ENCODE peak calls at places on chromosomes 4 and X, in seven cellular contexts. K, T, U, J, M, P and O are unnamed samples.

GRCh38 chrX:13360146-13360545 is 40.3 kb upstream of the ATXN3L start:
- DNase-seq in K (no peak), T (no peak), U (no peak), J (no peak), M (no peak), P (no peak), O (no peak)

GRCh38 chrX:133992877-133993276 is 7.5 kb upstream of the GPC3 start:
- DNase-seq in K (no peak), T (no peak), U (no peak), J (no peak), M (no peak), P (no peak), O (no peak)

GRCh38 chr4:98879515-98879914 is 49.4 kb downstream of the EIF4E start:
- DNase-seq in K (no peak), T (no peak), U (no peak), J (no peak), M (no peak), P (no peak), O (no peak)

GRCh38 chrX:103562801-103563200 is 22.5 kb upstream of the TCEAL4 start:
- DNase-seq in K (no peak), T (no peak), U (no peak), J (no peak), M (no peak), P (peak), O (no peak)

GRCh38 chrX:134294548-134294947 is 57.6 kb downstream of the CCDC160 start:
- DNase-seq in K (peak), T (no peak), U (no peak), J (peak), M (no peak), P (peak), O (no peak)

GRCh38 chrX:149462849-149463248 is 42.3 kb downstream of the IDS start:
- DNase-seq in K (no peak), T (no peak), U (no peak), J (no peak), M (no peak), P (peak), O (no peak)

GRCh38 chrX:48761674-48762471 is at the start of gene GLOD5:
- DNase-seq in K (no peak), T (no peak), U (peak), J (peak), M (peak), P (no peak), O (no peak)

GRCh38 chr4:12787261-12787660 is 696.9 kb downstream of the RAB28 start:
- DNase-seq in K (no peak), T (no peak), U (no peak), J (no peak), M (no peak), P (no peak), O (no peak)

GRCh38 chr4:124710911-124711310 is 1.6 kb downstream of the ANKRD50 start:
- DNase-seq in K (no peak), T (no peak), U (no peak), J (no peak), M (no peak), P (peak), O (no peak)

GRCh38 chr4:183638436-183638835 is 20.5 kb downstream of the RWDD4 start:
- DNase-seq in K (peak), T (no peak), U (no peak), J (no peak), M (no peak), P (peak), O (no peak)

GRCh38 chr4:47238697-47239096 is 207.3 kb downstream of the GABRB1 start:
- DNase-seq in K (peak), T (no peak), U (no peak), J (no peak), M (no peak), P (no peak), O (no peak)

GRCh38 chr4:139599076-139599475 is 43.1 kb upstream of the SETD7 start:
- DNase-seq in K (no peak), T (no peak), U (no peak), J (no peak), M (no peak), P (peak), O (no peak)
- H3K27ac ChIP-seq in K (no peak), T (no peak), U (no peak), J (no peak), M (no peak), P (no peak), O (no peak)

DNA sequence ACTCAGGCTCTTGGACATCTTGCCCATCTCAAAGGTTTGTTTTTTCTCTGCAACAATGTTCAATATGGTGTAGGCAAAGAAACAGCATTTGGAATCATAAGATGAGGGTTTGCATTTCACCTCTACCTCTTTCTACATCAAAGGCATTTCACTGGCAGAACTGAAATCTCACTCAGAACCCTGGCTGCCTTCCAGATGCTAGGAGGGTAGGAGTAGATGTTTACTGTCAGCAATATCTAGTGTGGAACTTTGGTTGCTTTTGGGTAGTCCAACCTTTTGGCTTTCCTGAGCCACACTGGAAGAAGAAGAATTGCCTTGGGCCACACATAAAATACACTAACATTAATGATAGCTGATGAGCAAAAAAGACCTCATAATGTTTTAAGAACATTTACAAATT is 297.0 kb upstream of the KLF3 start:
- DNase-seq in K (no peak), T (no peak), U (no peak), J (no peak), M (no peak), P (no peak), O (no peak)
- H3K27ac ChIP-seq in K (no peak), T (no peak), U (no peak), J (no peak), M (no peak), P (no peak), O (no peak)

GRCh38 chrX:19810809-19811208 is 76.6 kb downstream of the SH3KBP1 start:
- DNase-seq in K (peak), T (no peak), U (no peak), J (no peak), M (no peak), P (peak), O (no peak)

GRCh38 chrX:19805054-19805690 is 82.2 kb downstream of the SH3KBP1 start:
- DNase-seq in K (no peak), T (no peak), U (no peak), J (no peak), M (no peak), P (peak), O (no peak)

GRCh38 chrX:19810370-19810769 is 77.0 kb downstream of the SH3KBP1 start:
- DNase-seq in K (no peak), T (no peak), U (no peak), J (no peak), M (no peak), P (no peak), O (no peak)

GRCh38 chrX:19804168-19804567 is 83.2 kb downstream of the SH3KBP1 start:
- DNase-seq in K (no peak), T (no peak), U (no peak), J (no peak), M (no peak), P (peak), O (no peak)

GRCh38 chrX:19807414-19807813 is 80.0 kb downstream of the SH3KBP1 start:
- DNase-seq in K (no peak), T (no peak), U (no peak), J (no peak), M (no peak), P (no peak), O (no peak)
- H3K27ac ChIP-seq in K (no peak), T (no peak), U (no peak), J (no peak), M (no peak), P (no peak), O (no peak)

GRCh38 chrX:129636175-129636681 is 18.5 kb downstream of the APLN start:
- DNase-seq in K (no peak), T (no peak), U (no peak), J (no peak), M (no peak), P (peak), O (no peak)
- H3K27ac ChIP-seq in K (no peak), T (no peak), U (no peak), J (no peak), M (no peak), P (no peak), O (no peak)

DNA sequence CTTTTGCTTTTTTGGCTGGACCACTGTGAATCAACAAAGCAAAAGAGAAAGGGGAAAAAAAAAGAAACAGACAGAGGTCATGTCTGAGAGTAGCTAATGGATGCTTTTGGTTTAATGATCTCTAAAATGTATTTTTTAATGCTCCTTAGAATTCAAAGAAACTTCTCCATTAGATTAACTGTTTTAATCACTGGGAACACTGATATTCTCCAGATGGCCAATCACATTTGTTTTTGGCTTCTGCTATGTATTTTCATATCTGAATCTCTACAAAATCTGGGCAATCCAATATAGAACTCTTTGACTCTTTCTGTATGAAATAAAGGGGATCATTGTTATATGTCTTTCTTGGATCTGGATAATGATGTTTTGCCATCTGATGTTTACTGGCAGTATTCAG is 278.2 kb downstream of the ADGRL3 start:
- DNase-seq in K (no peak), T (no peak), U (no peak), J (no peak), M (no peak), P (no peak), O (no peak)
- H3K27ac ChIP-seq in K (no peak), T (no peak), U (no peak), J (no peak), M (no peak), P (no peak), O (no peak)

DNA sequence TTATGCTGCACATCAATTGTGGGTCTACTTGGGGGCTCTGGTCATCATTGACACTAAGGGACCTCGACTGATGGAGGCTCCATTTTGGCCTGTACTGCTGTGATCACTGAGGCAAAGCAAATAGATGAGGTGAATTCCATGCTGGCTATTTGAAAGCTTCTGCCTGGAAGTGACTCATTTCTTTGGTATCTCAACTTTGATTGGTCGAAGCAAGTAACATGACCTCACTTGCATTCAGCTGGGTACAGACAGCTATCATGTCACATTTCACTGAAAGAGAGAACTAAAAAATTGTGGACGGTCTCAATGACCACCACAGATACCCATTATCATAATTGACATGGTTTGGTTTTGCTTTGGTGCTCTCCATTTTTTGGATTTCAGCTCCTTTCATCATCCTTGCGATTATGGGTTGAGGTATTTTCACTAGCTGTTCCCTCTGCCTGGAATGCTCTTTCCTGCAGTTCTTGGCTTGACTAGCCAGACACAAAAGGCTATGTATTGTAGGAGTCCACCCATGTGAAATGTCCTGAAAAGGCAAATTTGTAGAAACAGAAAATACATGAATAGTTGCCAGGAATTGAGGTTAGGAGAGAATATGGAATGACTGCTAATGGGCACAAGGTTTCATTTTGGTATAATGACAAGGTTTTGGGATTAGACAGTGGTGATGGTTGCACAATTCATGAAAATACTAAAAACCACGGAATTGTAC is 369.3 kb upstream of the LCORL start:
- DNase-seq in K (no peak), T (no peak), U (no peak), J (peak), M (no peak), P (peak), O (no peak)
- H3K27ac ChIP-seq in K (no peak), T (no peak), U (no peak), J (no peak), M (no peak), P (no peak), O (no peak)

GRCh38 chr4:26310264-26310663 is 10.6 kb upstream of the RBPJ start:
- DNase-seq in K (no peak), T (no peak), U (no peak), J (no peak), M (no peak), P (no peak), O (no peak)

GRCh38 chr4:26303008-26303407 is 17.8 kb upstream of the RBPJ start:
- DNase-seq in K (no peak), T (no peak), U (no peak), J (no peak), M (no peak), P (no peak), O (no peak)

GRCh38 chr4:26302390-26302897 is 18.4 kb upstream of the RBPJ start:
- DNase-seq in K (no peak), T (no peak), U (no peak), J (no peak), M (no peak), P (no peak), O (no peak)

GRCh38 chr4:26308573-26308972 is 12.2 kb upstream of the RBPJ start:
- DNase-seq in K (no peak), T (no peak), U (no peak), J (no peak), M (no peak), P (no peak), O (no peak)

GRCh38 chr4:26307027-26307426 is 13.8 kb upstream of the RBPJ start:
- DNase-seq in K (no peak), T (no peak), U (no peak), J (no peak), M (no peak), P (peak), O (no peak)
- H3K27ac ChIP-seq in K (no peak), T (no peak), U (no peak), J (no peak), M (no peak), P (no peak), O (no peak)